ENCODE peak calls at places on chromosomes 6 and 20, in seven cellular contexts. V is cardiac muscle cell, P is hepatocyte, A is ovary, L is uterus, Y is heart right ventricle, Q is upper lobe of right lung. N is an unnamed sample.

GRCh38 chr6:116767715-116768114 is 2.2 kb upstream of the FAM162B start:
- DNase-seq in V (no peak), A (no peak), L (no peak), Q (no peak), Y (no peak), P (no peak), N (no peak)

GRCh38 chr6:137236581-137237355 is 17.6 kb upstream of the IFNGR1 start:
- DNase-seq in Q (no peak), L (no peak), P (no peak), A (no peak), Y (no peak), V (no peak), N (no peak)

GRCh38 chr6:82687855-82688254 is 324.2 kb downstream of the TPBG start:
- DNase-seq in A (no peak), V (no peak), L (no peak), Y (no peak), Q (no peak), P (no peak), N (no peak)

GRCh38 chr6:150370112-150370511 is 1.3 kb downstream of the IYD start:
- DNase-seq in Y (no peak), V (no peak), Q (no peak), P (no peak), L (no peak), A (no peak), N (no peak)

GRCh38 chr20:642398-643174 is 10.4 kb downstream of the SRXN1 start:
- DNase-seq in P (no peak), V (no peak), Y (peak), L (peak), A (peak), Q (no peak), N (no peak)

GRCh38 chr6:147063469-147064031 is 140.7 kb upstream of the STXBP5 start:
- DNase-seq in A (no peak), Q (no peak), V (peak), L (no peak), P (no peak), Y (no peak), N (no peak)

GRCh38 chr6:149701699-149702098 is 16.2 kb downstream of the LATS1 start:
- DNase-seq in P (no peak), Q (no peak), Y (no peak), A (no peak), L (no peak), V (no peak), N (no peak)

GRCh38 chr6:159984268-159984786 is 15.4 kb downstream of the IGF2R start:
- DNase-seq in Y (no peak), P (no peak), L (no peak), A (no peak), Q (no peak), V (peak), N (no peak)

GRCh38 chr20:57323034-57323433 is 6.6 kb upstream of the SPO11 start:
- DNase-seq in A (peak), P (peak), Y (no peak), V (peak), Q (no peak), L (peak), N (no peak)

GRCh38 chr6:7697820-7698623 is 27.9 kb upstream of the BMP6 start:
- DNase-seq in A (no peak), P (peak), L (no peak), Q (no peak), Y (no peak), V (peak), N (no peak)

GRCh38 chr6:18488526-18489270 is 101.5 kb downstream of the RNF144B start:
- DNase-seq in Y (no peak), A (no peak), P (no peak), Q (no peak), V (no peak), L (no peak), N (no peak)

GRCh38 chr20:11473971-11474370 is 443.7 kb upstream of the BTBD3 start:
- DNase-seq in L (no peak), A (no peak), V (no peak), Q (no peak), P (no peak), Y (no peak), N (no peak)

GRCh38 chr6:113359155-113360140 is 497.7 kb upstream of the MARCKS start:
- DNase-seq in Y (no peak), V (peak), A (no peak), Q (no peak), P (no peak), L (no peak), N (no peak)

GRCh38 chr6:43969158-43969981 is 157.9 kb downstream of the MRPL14 start:
- DNase-seq in A (no peak), V (no peak), L (no peak), P (no peak), Y (no peak), Q (no peak), N (no peak)

GRCh38 chr6:130148181-130148580 is 74.6 kb downstream of the SAMD3 start:
- DNase-seq in A (no peak), V (no peak), L (no peak), Y (no peak), P (no peak), Q (no peak), N (no peak)

GRCh38 chr20:54054516-54054915 is 15.9 kb downstream of the BCAS1 start:
- DNase-seq in P (peak), Y (no peak), A (no peak), L (no peak), V (no peak), Q (no peak), N (no peak)

GRCh38 chr6:19715166-19715558 is 122.0 kb upstream of the ID4 start:
- DNase-seq in Q (no peak), V (no peak), A (no peak), Y (no peak), L (no peak), P (no peak), N (no peak)

GRCh38 chr6:16523550-16524379 is 237.5 kb downstream of the ATXN1 start:
- DNase-seq in Y (no peak), Q (no peak), P (no peak), L (peak), V (peak), A (no peak), N (no peak)

GRCh38 chr6:151365233-151365632 is 26.1 kb downstream of the ZBTB2 start:
- DNase-seq in Q (no peak), Y (no peak), A (no peak), P (no peak), V (no peak), L (no peak), N (no peak)

GRCh38 chr6:68071740-68072139 is 563.3 kb upstream of the ADGRB3 start:
- DNase-seq in P (no peak), V (peak), Y (no peak), A (no peak), L (no peak), Q (no peak), N (no peak)

GRCh38 chr6:100202417-100203194 is 208.6 kb upstream of the MCHR2 start:
- DNase-seq in Y (no peak), A (no peak), Q (no peak), P (peak), V (peak), L (no peak), N (no peak)

GRCh38 chr20:32252189-32252588 is 25.3 kb upstream of the KIF3B start:
- DNase-seq in A (no peak), Y (no peak), V (no peak), P (no peak), Q (no peak), L (no peak), N (peak)

GRCh38 chr20:37394543-37395410 is 48.8 kb downstream of the SRC start:
- DNase-seq in Q (no peak), P (no peak), A (no peak), Y (no peak), L (no peak), V (no peak), N (no peak)

GRCh38 chr6:92361990-92362770 is 1057.2 kb downstream of the EPHA7 start:
- DNase-seq in Q (no peak), V (no peak), L (no peak), Y (no peak), A (no peak), P (no peak), N (no peak)
- H3K27ac ChIP-seq in Q (no peak), V (no peak), L (no peak), Y (no peak), A (no peak), P (no peak), N (no peak)

GRCh38 chr6:135144678-135145508 is 36.2 kb upstream of the MYB start:
- DNase-seq in L (no peak), V (peak), A (no peak), P (peak), Q (no peak), Y (no peak), N (no peak)
- TF ChIP-seq CTCF in L (no peak), V (peak), A (no peak), P (peak), Q (peak), Y (no peak), N (peak)

GRCh38 chr20:14830466-14830865 is 493.1 kb upstream of the FLRT3 start:
- DNase-seq in V (no peak), L (no peak), A (no peak), Q (no peak), P (no peak), Y (no peak), N (no peak)
- H3K27ac ChIP-seq in V (no peak), L (no peak), A (no peak), Q (no peak), P (no peak), Y (no peak), N (no peak)

DNA sequence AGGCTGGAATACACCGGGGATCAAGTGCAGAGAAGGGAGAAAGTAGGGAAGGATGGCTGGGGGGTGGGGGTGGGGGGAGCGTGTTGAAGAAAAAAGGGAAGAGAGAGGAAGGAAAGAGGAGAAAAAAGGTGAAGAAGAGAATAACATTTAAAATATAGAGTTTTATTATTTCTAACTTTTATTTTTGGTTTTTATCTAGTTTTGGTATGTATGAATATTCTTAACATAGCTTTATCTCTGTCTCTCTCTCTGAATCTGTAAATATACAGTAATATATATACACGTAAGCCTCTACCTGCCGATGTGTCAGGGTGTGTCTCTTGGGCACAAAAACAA is 30.0 kb downstream of the HLA-F start:
- DNase-seq in L (no peak), V (no peak), Q (no peak), P (no peak), A (no peak), Y (no peak), N (no peak)
- TF ChIP-seq CTCF in L (no peak), V (no peak), Q (peak), P (no peak), A (no peak), Y (no peak), N (peak)

DNA sequence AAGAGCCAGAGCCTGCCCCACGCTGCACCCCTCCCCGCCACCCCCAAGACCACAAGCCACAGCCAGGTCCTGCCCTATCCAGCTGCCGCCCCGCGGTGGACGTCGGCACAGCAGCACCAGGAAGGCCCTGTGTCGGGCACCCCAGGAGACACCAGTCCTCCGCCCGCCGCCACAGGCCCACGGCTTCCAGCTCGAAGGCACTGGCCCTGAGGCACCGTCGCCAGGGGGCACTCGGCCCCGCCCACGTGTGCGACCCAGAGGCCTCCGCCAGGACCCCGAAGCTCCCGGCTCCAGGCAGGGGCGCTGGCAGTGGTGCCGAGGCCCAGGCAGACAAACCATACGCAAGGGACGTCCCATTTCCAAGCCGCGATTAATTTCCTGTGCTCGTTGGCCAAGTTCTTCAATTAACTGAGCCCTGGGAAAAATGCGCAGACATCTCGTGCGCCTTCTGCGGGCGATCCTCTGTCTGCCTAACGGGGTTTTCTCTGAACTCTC is 19.4 kb downstream of the KCNQ2 start:
- DNase-seq in P (no peak), Q (no peak), Y (no peak), V (peak), L (no peak), A (no peak), N (peak)
- H3K27ac ChIP-seq in P (no peak), Q (no peak), Y (no peak), V (no peak), L (no peak), A (no peak), N (no peak)

GRCh38 chr6:132832891-132833290 is 18.5 kb downstream of the RPS12 start:
- DNase-seq in A (no peak), L (no peak), Q (no peak), Y (no peak), V (no peak), P (no peak), N (no peak)

DNA sequence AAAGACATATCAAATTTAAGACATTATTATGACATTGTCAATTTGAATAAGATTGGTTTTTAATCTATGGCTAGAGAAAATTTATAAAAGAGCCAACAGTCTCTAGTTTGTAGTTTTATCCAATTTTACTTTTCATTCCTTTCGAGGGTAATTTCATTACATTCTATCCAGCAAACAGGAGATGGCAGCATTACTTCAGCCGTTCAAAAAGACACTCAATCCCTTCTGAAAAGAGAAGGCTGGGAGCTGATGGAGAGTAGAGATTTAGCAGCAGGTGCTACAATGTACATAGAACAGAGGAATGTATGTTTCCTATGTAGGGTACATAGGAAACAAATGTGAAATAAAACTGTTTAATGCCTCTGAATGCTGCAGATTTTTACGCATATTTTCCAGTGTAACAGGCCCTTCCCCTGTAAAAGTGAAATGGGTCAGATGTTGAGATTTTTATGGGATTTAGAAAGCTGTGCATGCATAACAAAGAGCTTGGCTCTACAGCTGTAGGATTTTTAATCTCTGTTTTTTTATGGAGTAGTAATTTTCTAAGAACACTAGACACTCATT is 15.9 kb downstream of the RPS12 start:
- DNase-seq in L (no peak), P (peak), Q (no peak), V (peak), A (no peak), Y (no peak), N (no peak)
- TF ChIP-seq CTCF in L (no peak), P (peak), Q (peak), V (peak), A (no peak), Y (no peak), N (no peak)

DNA sequence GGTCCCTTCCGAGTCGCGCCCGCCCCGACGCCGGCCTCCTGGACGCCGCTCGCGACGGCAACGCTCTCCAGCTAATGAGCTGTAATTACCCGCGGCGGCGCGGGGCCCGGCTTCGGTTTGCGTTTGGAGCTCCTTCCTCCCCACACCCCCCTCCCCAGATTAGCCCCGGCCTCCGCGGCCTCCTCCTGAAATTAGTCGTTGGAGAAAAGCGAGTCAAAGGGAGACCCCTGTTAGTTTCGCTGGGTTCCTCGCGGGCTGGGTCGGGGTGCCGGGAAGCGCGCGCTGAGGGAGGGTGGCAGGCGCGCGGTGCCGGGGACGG is 4.7 kb downstream of the FOXC1 start:
- DNase-seq in A (no peak), Q (no peak), L (no peak), V (no peak), Y (no peak), P (no peak), N (no peak)
- H3K27ac ChIP-seq in A (no peak), Q (no peak), L (peak), V (no peak), Y (peak), P (no peak), N (no peak)

DNA sequence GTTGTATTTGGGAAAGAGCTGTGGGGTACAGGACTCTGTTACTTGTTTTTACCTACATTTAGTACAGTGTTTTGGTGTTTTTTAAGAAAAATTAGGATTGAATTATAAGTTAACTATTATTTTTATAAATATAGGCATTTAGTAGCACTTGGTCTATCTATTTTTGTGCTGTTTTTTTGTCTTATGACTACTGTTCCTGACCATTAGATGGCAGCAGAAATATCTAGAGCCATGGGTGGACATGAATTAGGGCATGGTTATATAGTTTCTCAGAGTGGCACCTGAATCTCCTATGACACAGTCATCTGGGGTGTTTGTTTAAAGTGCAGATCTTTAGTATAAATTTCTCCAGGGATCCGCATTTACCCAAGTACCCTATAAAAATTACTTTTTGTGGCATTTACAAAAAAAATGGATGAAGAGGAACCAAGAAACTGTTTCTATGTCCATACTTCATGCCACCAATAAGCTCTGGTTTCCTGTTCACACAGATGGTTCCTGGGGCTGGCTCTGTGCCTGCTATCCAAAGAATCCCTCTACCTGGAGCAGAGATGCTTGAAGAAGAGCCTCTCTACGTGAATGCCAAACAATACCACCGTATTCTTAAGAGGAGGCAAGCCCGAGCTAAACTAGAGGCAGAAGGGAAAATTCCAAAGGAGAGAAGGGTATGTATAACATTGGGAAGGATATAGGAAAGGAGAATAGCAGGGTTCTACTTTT is 19.8 kb downstream of the NFYA start:
- DNase-seq in P (no peak), Q (no peak), A (no peak), Y (no peak), L (no peak), V (peak), N (no peak)
- TF ChIP-seq CTCF in P (peak), Q (no peak), A (no peak), Y (no peak), L (no peak), V (peak), N (peak)

DNA sequence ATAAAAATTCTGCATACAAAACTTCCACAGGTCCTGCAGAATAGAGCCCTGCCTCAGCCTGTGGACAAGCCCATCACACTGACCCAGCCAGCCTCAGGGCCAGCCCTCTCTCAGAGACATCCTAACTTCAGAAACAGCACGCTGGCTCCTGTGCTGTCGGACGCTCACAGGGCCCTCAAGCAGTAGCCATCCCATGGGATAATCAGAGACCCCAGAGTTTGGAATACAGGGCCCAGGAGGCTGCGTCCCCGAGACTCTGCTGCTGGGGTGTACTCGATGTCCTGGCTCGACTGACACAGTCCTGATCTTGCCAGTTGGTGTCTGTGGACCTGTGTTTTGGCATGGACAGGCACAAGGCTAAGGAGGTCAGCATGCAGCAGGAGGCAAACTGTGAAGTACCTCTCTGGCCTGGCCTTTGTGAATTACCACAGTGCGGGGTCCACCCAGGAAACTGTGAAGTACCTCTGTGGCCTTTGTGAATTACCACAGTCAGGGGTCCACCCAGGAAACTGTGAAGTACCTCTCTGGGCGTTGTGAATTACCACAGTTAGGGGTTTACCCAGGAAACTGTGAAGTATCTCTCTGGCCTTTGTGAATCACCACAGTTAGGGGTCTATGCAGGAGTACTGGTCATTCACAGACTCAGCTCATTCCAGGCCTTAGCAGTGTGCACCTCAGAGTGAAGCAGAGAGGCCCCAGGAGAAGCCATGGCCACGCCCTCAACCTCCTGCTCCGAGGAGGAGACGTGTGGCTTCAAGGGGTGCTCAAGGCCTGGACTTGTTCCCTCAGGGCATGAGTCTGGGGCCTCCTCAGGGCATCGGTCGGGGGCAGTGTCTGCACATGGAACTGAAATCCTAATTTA is 212.4 kb downstream of the SYNDIG1 start:
- DNase-seq in A (no peak), Y (no peak), V (no peak), P (no peak), L (no peak), Q (peak), N (no peak)
- H3K27ac ChIP-seq in A (no peak), Y (no peak), V (no peak), P (no peak), L (no peak), Q (no peak), N (no peak)

DNA sequence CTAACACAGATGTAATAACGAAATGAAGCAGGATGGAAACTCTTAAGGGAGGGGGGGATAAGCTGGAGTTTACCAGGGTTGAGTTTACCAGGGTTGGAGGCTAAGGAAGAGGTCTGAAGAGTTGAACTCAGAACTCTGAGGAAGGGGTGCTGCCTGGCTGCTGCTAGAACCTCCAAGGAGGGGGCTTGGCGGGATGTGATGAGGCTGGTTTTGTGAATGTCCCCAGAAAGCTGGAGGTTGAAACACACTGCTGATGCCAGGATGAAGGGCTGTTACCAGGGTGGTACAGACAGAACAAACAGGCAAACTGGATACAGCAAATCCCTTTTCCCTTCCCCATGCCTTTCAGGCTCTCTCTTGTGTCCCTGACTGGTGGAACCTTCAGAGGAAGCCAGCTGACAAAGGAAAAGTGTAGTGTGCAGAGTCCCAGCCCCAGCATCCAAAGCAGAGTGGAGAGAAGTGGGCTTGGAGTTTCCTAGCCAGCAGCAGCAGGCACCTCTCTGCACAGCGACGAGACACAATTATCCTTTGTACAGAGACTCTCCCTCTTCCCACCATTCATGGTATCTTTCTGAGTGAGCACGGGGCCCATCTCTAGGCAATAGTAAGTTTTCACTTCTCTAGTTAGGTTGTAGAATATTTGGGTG is 23.7 kb downstream of the UBE2V1 start:
- DNase-seq in P (no peak), V (no peak), Y (no peak), A (no peak), L (no peak), Q (no peak), N (no peak)
- TF ChIP-seq CTCF in P (no peak), V (no peak), Y (no peak), A (no peak), L (no peak), Q (no peak), N (no peak)